ENCODE peak calls at places on chromosomes 2 and 18, in five cellular contexts. T is HepG2; G is CD4-positive, alpha-beta T cell; E is tibial nerve; F is breast epithelium. P is an unnamed sample.

GRCh38 chr18:63366991-63367240 is at the start of gene KDSR:
- DNase-seq in T (no peak), G (no peak), E (no peak), F (no peak), P (no peak)

GRCh38 chr2:203061346-203061745 is 46.7 kb downstream of the NBEAL1 start:
- DNase-seq in T (peak), G (no peak), E (no peak), F (no peak), P (no peak)

GRCh38 chr18:76943542-76944339 is 121.4 kb downstream of the ZNF236 start:
- DNase-seq in T (no peak), G (no peak), E (no peak), F (no peak), P (peak)

GRCh38 chr2:188940171-188940570 is 34.0 kb upstream of the COL3A1 start:
- DNase-seq in T (no peak), G (no peak), E (no peak), F (no peak), P (no peak)

GRCh38 chr18:26386002-26386401 is 159.8 kb downstream of the TAF4B start:
- DNase-seq in T (peak), G (no peak), E (no peak), F (no peak), P (no peak)

GRCh38 chr2:129347486-129348217 is 631.8 kb upstream of the RAB6C start:
- DNase-seq in T (no peak), G (no peak), E (no peak), F (no peak), P (no peak)

GRCh38 chr2:221571391-221572179 is 519 bp downstream of the EPHA4 start:
- DNase-seq in T (no peak), G (peak), E (no peak), F (no peak), P (no peak)

GRCh38 chr2:203751886-203752285 is 45.4 kb downstream of the CD28 start:
- DNase-seq in T (no peak), G (no peak), E (no peak), F (no peak), P (no peak)

GRCh38 chr2:138421971-138422335 is 79.6 kb upstream of the SPOPL start:
- DNase-seq in T (no peak), G (no peak), E (no peak), F (peak), P (no peak)

GRCh38 chr18:33372442-33372841 is 68.1 kb downstream of the CCDC178 start:
- DNase-seq in T (no peak), G (no peak), E (no peak), F (no peak), P (no peak)

GRCh38 chr2:107525420-107525819 is 301.3 kb upstream of the RGPD4 start:
- DNase-seq in T (no peak), G (no peak), E (no peak), F (no peak), P (no peak)

GRCh38 chr2:129484999-129485398 is 494.5 kb upstream of the RAB6C start:
- DNase-seq in T (no peak), G (no peak), E (no peak), F (no peak), P (no peak)

GRCh38 chr2:241953324-241953851 is 83.9 kb downstream of the RTP5 start:
- DNase-seq in T (no peak), G (no peak), E (no peak), F (no peak), P (no peak)

GRCh38 chr2:82344670-82345069 is 2040.1 kb upstream of the LRRTM1 start:
- DNase-seq in T (peak), G (no peak), E (no peak), F (no peak), P (no peak)

GRCh38 chr18:61471832-61472406 is 138.7 kb downstream of the CDH20 start:
- DNase-seq in T (no peak), G (no peak), E (no peak), F (no peak), P (no peak)

GRCh38 chr2:197599285-197599965 is 76.0 kb downstream of the RFTN2 start:
- DNase-seq in T (peak), G (peak), E (no peak), F (no peak), P (peak)

GRCh38 chr2:85433511-85434089 is 15.1 kb downstream of the SH2D6 start:
- DNase-seq in T (no peak), G (no peak), E (peak), F (peak), P (no peak)

GRCh38 chr2:218985021-218985324 is at the start of gene FEV:
- DNase-seq in T (no peak), G (no peak), E (no peak), F (no peak), P (no peak)

GRCh38 chr2:200627110-200627770 is 41.4 kb downstream of the AOX1 start:
- DNase-seq in T (no peak), G (no peak), E (no peak), F (no peak), P (no peak)

GRCh38 chr2:200625317-200625716 is 39.5 kb downstream of the AOX1 start:
- DNase-seq in T (peak), G (no peak), E (no peak), F (no peak), P (no peak)

GRCh38 chr2:200624660-200625059 is 38.8 kb downstream of the AOX1 start:
- DNase-seq in T (peak), G (no peak), E (no peak), F (no peak), P (no peak)

GRCh38 chr2:200622106-200622505 is 36.3 kb downstream of the AOX1 start:
- DNase-seq in T (no peak), G (no peak), E (no peak), F (no peak), P (no peak)

DNA sequence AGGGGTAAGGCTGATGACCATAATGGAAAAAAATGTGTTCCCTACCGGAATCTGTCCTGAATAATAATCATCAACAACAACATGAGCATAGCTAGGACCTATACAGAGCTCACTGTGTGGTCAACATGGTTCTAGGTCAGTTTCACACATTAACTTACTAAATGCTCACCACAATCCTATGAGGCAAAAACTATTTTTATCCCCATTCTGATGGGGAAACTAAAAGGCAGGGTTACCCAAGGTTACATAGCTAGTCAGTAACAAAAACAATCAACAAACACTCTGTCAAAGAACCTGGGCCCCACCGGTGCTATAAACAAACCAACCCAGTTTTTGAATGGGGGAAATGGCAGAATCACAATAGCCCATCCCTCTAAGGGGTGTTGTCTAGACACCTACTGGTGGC is 40.1 kb downstream of the AOX1 start:
- DNase-seq in T (no peak), G (no peak), E (no peak), F (no peak), P (no peak)
- H3K27ac ChIP-seq in T (no peak), G (no peak), E (no peak), F (no peak), P (no peak)

GRCh38 chr2:205694256-205694655 is 12.0 kb downstream of the NRP2 start:
- DNase-seq in T (no peak), G (no peak), E (no peak), F (no peak), P (no peak)
- H3K27ac ChIP-seq in T (no peak), G (no peak), E (peak), F (no peak), P (no peak)

GRCh38 chr2:102795641-102796040 is 33.8 kb downstream of the TMEM182 start:
- DNase-seq in T (no peak), G (no peak), E (no peak), F (no peak), P (no peak)
- H3K27ac ChIP-seq in T (no peak), G (no peak), E (no peak), F (no peak), P (no peak)

DNA sequence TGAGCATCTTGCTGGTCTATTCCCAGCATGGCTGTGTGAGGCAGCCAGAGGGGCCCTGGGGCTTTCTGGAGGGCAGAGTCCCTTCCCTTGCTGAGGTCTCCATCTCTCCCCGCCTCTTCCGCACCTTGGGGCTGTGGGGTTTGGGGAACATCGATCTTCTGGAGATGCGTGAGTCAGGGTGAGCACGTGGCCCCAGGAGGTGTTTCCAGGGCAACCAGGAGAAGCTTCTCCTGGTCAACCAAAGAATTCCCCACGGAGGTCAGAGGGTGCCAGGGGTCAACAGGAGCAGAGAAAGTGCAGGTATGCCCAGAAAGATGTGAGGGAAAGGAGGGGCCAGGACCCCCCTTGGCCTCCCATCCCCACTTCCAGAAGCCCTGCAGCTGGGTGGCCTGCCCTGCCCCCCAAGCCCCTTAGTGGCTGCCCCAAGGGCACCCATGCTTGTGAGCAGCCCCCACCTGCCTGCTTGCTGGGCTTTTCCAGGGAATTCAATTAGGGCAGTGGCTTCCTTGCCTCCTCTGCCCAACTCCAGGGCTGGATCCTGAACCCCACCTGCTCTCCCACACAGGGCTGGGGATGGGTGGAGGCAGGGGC is 2.8 kb upstream of the PROM2 start:
- DNase-seq in T (no peak), G (no peak), E (no peak), F (peak), P (no peak)
- H3K27ac ChIP-seq in T (no peak), G (no peak), E (no peak), F (no peak), P (no peak)

GRCh38 chr2:113857454-113857853 is 32.4 kb upstream of the ACTR3 start:
- DNase-seq in T (no peak), G (no peak), E (no peak), F (no peak), P (no peak)
- H3K27ac ChIP-seq in T (no peak), G (no peak), E (no peak), F (no peak), P (peak)

DNA sequence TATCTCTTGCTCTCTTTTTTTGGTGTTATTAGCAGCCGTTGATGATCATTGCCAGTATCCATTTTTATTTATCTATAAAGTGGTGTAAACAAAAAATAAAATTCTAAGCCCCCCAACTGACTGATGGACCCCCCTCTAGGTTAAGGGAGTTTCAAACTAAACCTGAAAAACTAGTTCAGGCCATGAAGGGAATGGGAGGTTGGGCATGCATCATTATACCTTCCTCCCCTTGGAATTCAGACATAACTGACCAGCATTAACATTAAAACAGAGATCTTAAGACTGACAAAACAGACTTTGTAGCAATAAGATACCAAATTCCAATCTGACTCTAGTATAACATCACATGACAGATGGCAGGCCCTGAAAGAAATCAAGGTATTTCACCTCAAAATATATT is 20.2 kb downstream of the RALBP1 start:
- DNase-seq in T (no peak), G (no peak), E (no peak), F (no peak), P (no peak)
- H3K27ac ChIP-seq in T (no peak), G (no peak), E (no peak), F (no peak), P (no peak)

GRCh38 chr2:158009425-158009824 is 92.3 kb upstream of the UPP2 start:
- DNase-seq in T (no peak), G (no peak), E (no peak), F (no peak), P (no peak)

GRCh38 chr2:158015428-158016076 is 86.1 kb upstream of the UPP2 start:
- DNase-seq in T (no peak), G (peak), E (no peak), F (no peak), P (no peak)

GRCh38 chr2:158011055-158011771 is 90.5 kb upstream of the UPP2 start:
- DNase-seq in T (no peak), G (no peak), E (no peak), F (no peak), P (no peak)

GRCh38 chr2:158013791-158014190 is 87.9 kb upstream of the UPP2 start:
- DNase-seq in T (no peak), G (no peak), E (no peak), F (no peak), P (no peak)
- H3K27ac ChIP-seq in T (no peak), G (no peak), E (no peak), F (no peak), P (no peak)

GRCh38 chr2:104855174-104856085 is 1.5 kb downstream of the POU3F3 start:
- DNase-seq in T (no peak), G (no peak), E (no peak), F (no peak), P (no peak)
- H3K27ac ChIP-seq in T (no peak), G (no peak), E (no peak), F (no peak), P (no peak)